ENCODE peak calls at places on chromosomes 3 and 15, in eight cellular contexts. R is GF-D8; A is activated CD4-positive, alpha-beta T cell treated with anti-CD3 and anti-CD28 coated beads, Interleukin-2, amount 50 U/mL, for 4 hours; F is progenitor cell of endocrine pancreas; X is mucosa of gallbladder; M is NCI-H1092; Q is T47D; I is HFF-Myc. U is an unnamed sample.

GRCh38 chr3:105746226-105746996 is 122.4 kb downstream of the CBLB start:
- DNase-seq in R (no peak), A (no peak), F (no peak), X (no peak), M (no peak), Q (no peak), I (no peak), U (no peak)

GRCh38 chr3:101117473-101117872 is 124.3 kb upstream of the ABI3BP start:
- DNase-seq in R (no peak), A (no peak), F (no peak), X (no peak), M (no peak), Q (no peak), I (no peak), U (no peak)

GRCh38 chr3:111594205-111594604 is 941 bp downstream of the ZBED2 start:
- DNase-seq in R (no peak), A (no peak), F (no peak), X (no peak), M (no peak), Q (no peak), I (no peak), U (no peak)

GRCh38 chr15:69679623-69680228 is 227.1 kb downstream of the RPLP1 start:
- DNase-seq in R (no peak), A (no peak), F (no peak), X (no peak), M (no peak), Q (no peak), I (no peak), U (no peak)

GRCh38 chr3:50625131-50625878 is 8.4 kb downstream of the MAPKAPK3 start:
- DNase-seq in R (no peak), A (no peak), F (no peak), X (no peak), M (no peak), Q (no peak), I (no peak), U (no peak)

GRCh38 chr3:127720985-127721384 is 48.2 kb downstream of the ABTB1 start:
- DNase-seq in R (no peak), A (no peak), F (no peak), X (no peak), M (peak), Q (no peak), I (no peak), U (no peak)

GRCh38 chr3:24242012-24242698 is 252.5 kb downstream of the THRB start:
- DNase-seq in R (no peak), A (no peak), F (no peak), X (peak), M (no peak), Q (no peak), I (no peak), U (no peak)

GRCh38 chr3:74001481-74001880 is 376.7 kb upstream of the PDZRN3 start:
- DNase-seq in R (no peak), A (no peak), F (no peak), X (no peak), M (no peak), Q (no peak), I (no peak), U (no peak)

GRCh38 chr3:186097663-186098451 is 11.0 kb downstream of the ETV5 start:
- DNase-seq in R (no peak), A (no peak), F (peak), X (peak), M (peak), Q (peak), I (peak), U (no peak)